ENCODE peak calls at places on chromosomes 1 and 21, in seven cellular contexts. Y is T-helper 17 cell; F is H54; E is activated CD4-positive, alpha-beta T cell treated with anti-CD3 and anti-CD28 coated beads, Interleukin-2, amount 50 U/mL, for 24 hours; M is ureter; H is hypothalamus; Z is GM10248. N is an unnamed sample.

GRCh38 chr1:10540277-10541005 is 65.7 kb downstream of the PEX14 start:
- DNase-seq in M (no peak), Z (no peak), F (no peak), E (no peak), Y (no peak), H (peak), N (no peak)

GRCh38 chr1:52424238-52424637 is 19.8 kb downstream of the PRPF38A start:
- DNase-seq in H (no peak), Z (no peak), E (no peak), F (no peak), M (no peak), Y (no peak), N (no peak)

GRCh38 chr1:229440821-229441537 is 7.1 kb upstream of the ACTA1 start:
- DNase-seq in Z (peak), M (no peak), Y (no peak), H (no peak), F (peak), E (no peak), N (no peak)

GRCh38 chr21:41967708-41968107 is 13.9 kb upstream of the C2CD2 start:
- DNase-seq in M (peak), F (no peak), Z (no peak), H (no peak), Y (no peak), E (no peak), N (no peak)

GRCh38 chr1:232012773-232013386 is 386.3 kb downstream of the DISC1 start:
- DNase-seq in Z (no peak), E (no peak), M (no peak), H (peak), Y (no peak), F (no peak), N (no peak)

GRCh38 chr1:83583351-83584014 is 415.4 kb downstream of the TTLL7 start:
- DNase-seq in Y (peak), M (no peak), E (no peak), F (no peak), H (peak), Z (no peak), N (no peak)

GRCh38 chr1:217881607-217882332 is 250.6 kb downstream of the SPATA17 start:
- DNase-seq in F (no peak), Y (no peak), H (no peak), Z (no peak), M (no peak), E (no peak), N (no peak)

GRCh38 chr1:115474166-115474565 is 136.1 kb upstream of the NGF start:
- DNase-seq in Z (no peak), F (no peak), M (no peak), Y (no peak), E (no peak), H (no peak), N (no peak)

GRCh38 chr1:58836396-58836795 is 52.5 kb upstream of the JUN start:
- DNase-seq in Y (no peak), F (no peak), H (no peak), M (no peak), E (no peak), Z (no peak), N (no peak)

GRCh38 chr1:119091618-119092017 is 48.8 kb downstream of the WARS2 start:
- DNase-seq in Y (no peak), M (no peak), H (no peak), E (no peak), F (no peak), Z (no peak), N (no peak)

GRCh38 chr1:96360036-96360795 is 361.4 kb upstream of the PTBP2 start:
- DNase-seq in Y (no peak), Z (no peak), F (no peak), H (no peak), M (no peak), E (no peak), N (no peak)

GRCh38 chr1:186210258-186210657 is 164.8 kb downstream of the TPR start:
- DNase-seq in M (no peak), Y (no peak), F (no peak), Z (no peak), H (no peak), E (no peak), N (no peak)

GRCh38 chr1:99685516-99686180 is 39.7 kb downstream of the PALMD start:
- DNase-seq in M (peak), E (no peak), H (peak), Y (no peak), F (peak), Z (peak), N (peak)

GRCh38 chr1:164558461-164559341 is at the start of gene PBX1:
- DNase-seq in E (peak), Y (peak), M (peak), Z (peak), H (peak), F (peak), N (peak)

GRCh38 chr1:240976685-240977084 is 364.7 kb upstream of the GREM2 start:
- DNase-seq in H (no peak), Z (no peak), Y (no peak), F (no peak), M (no peak), E (no peak), N (no peak)

GRCh38 chr1:41713557-41714327 is 205.0 kb downstream of the HIVEP3 start:
- DNase-seq in E (no peak), Y (no peak), F (peak), Z (no peak), M (no peak), H (no peak), N (no peak)

GRCh38 chr1:11248169-11248568 is 14.2 kb downstream of the MTOR start:
- DNase-seq in E (no peak), Z (no peak), F (no peak), M (no peak), Y (no peak), H (no peak), N (no peak)

GRCh38 chr1:44828003-44828651 is 14.9 kb downstream of the PTCH2 start:
- DNase-seq in M (no peak), F (no peak), Z (no peak), E (no peak), Y (no peak), H (no peak), N (no peak)

GRCh38 chr1:103513720-103514119 is 11.8 kb upstream of the RNPC3 start:
- DNase-seq in Y (no peak), M (no peak), H (no peak), E (no peak), Z (no peak), F (no peak), N (no peak)

GRCh38 chr1:161196111-161196510 is 2.7 kb downstream of the ADAMTS4 start:
- DNase-seq in H (no peak), M (no peak), Y (no peak), F (no peak), E (no peak), Z (no peak), N (no peak)

GRCh38 chr21:17613242-17613676 is 558 bp upstream of the BTG3 start:
- DNase-seq in H (peak), M (peak), E (no peak), Y (no peak), F (no peak), Z (peak), N (no peak)

GRCh38 chr1:46488343-46489168 is 1.1 kb upstream of the DMBX1 start:
- DNase-seq in M (no peak), E (no peak), Z (no peak), F (no peak), H (no peak), Y (no peak), N (no peak)

GRCh38 chr1:204286841-204287387 is 72.8 kb downstream of the PLEKHA6 start:
- DNase-seq in E (peak), H (peak), M (peak), F (no peak), Z (no peak), Y (peak), N (no peak)

GRCh38 chr1:78490861-78491310 is at the start of gene PTGFR:
- DNase-seq in M (no peak), Y (no peak), F (peak), Z (no peak), E (no peak), H (no peak), N (no peak)

GRCh38 chr21:41950941-41951408 is 2.8 kb downstream of the C2CD2 start:
- DNase-seq in F (no peak), Z (no peak), M (no peak), H (no peak), Y (no peak), E (no peak), N (no peak)

GRCh38 chr21:28099296-28099695 is 893.4 kb downstream of the LTN1 start:
- DNase-seq in Z (no peak), E (no peak), F (no peak), H (no peak), M (no peak), Y (no peak), N (no peak)

GRCh38 chr21:42256316-42256715 is 37.4 kb downstream of the ABCG1 start:
- DNase-seq in Z (no peak), H (no peak), Y (no peak), F (no peak), E (no peak), M (no peak), N (no peak)

GRCh38 chr1:182185822-182186756 is 124.6 kb upstream of the ZNF648 start:
- DNase-seq in F (peak), H (no peak), Y (no peak), E (no peak), M (no peak), Z (no peak), N (no peak)

GRCh38 chr1:229119876-229120275 is 151.0 kb upstream of the RAB4A start:
- DNase-seq in E (no peak), Y (no peak), M (no peak), H (no peak), Z (no peak), F (no peak), N (no peak)

N was measured in NCI-H187.